ENCODE peak calls at places on chromosomes 6 and 20, in five cellular contexts. One of them, this sample, is unnamed.
A peak's percentile ranks its signal among the peaks of the same experiment; 100 is the strongest.

GRCh38 chr20:39897781-39898466 is 791.1 kb downstream of the MAFB start:
- DNase-seq in mesenchymal stem cell: peak; percentile 66
- DNase-seq in IMR-90: no peak
- DNase-seq in H9: no peak
- DNase-seq in H1: no peak
- DNase-seq in this sample: no peak

GRCh38 chr6:104357928-104358327 is 501.8 kb downstream of the HACE1 start:
- DNase-seq in mesenchymal stem cell: no peak
- DNase-seq in IMR-90: no peak
- DNase-seq in H9: no peak
- DNase-seq in H1: no peak
- DNase-seq in this sample: no peak

GRCh38 chr20:24798930-24799705 is 150.0 kb upstream of the CST7 start:
- DNase-seq in mesenchymal stem cell: peak; percentile 67
- DNase-seq in IMR-90: no peak
- DNase-seq in H9: no peak
- DNase-seq in H1: no peak
- DNase-seq in this sample: no peak

GRCh38 chr6:26223677-26224546 is 136.7 kb downstream of the HFE start:
- DNase-seq in mesenchymal stem cell: peak; percentile 98
- DNase-seq in IMR-90: peak; percentile 97
- DNase-seq in H9: peak; percentile 55
- DNase-seq in H1: no peak
- DNase-seq in this sample: peak; percentile 74

GRCh38 chr6:110493253-110493800 is 16.9 kb upstream of the SLC22A16 start:
- DNase-seq in mesenchymal stem cell: no peak
- DNase-seq in IMR-90: no peak
- DNase-seq in H9: no peak
- DNase-seq in H1: no peak
- DNase-seq in this sample: no peak

GRCh38 chr6:134381926-134382325 is 64.0 kb upstream of the SGK1 start:
- DNase-seq in mesenchymal stem cell: no peak
- DNase-seq in IMR-90: no peak
- DNase-seq in H9: no peak
- DNase-seq in H1: no peak
- DNase-seq in this sample: no peak

GRCh38 chr6:7721654-7722053 is 4.2 kb upstream of the BMP6 start:
- DNase-seq in mesenchymal stem cell: peak; percentile 23
- DNase-seq in IMR-90: peak; percentile 41
- DNase-seq in H9: no peak
- DNase-seq in H1: no peak
- DNase-seq in this sample: no peak

GRCh38 chr6:31963921-31964320 is 4.9 kb downstream of the SKIC2 start:
- DNase-seq in mesenchymal stem cell: no peak
- DNase-seq in IMR-90: no peak
- DNase-seq in H9: no peak
- DNase-seq in H1: no peak
- DNase-seq in this sample: no peak

GRCh38 chr20:48015136-48015925 is 230.1 kb upstream of the SULF2 start:
- DNase-seq in mesenchymal stem cell: no peak
- DNase-seq in IMR-90: peak; percentile 15
- DNase-seq in H9: no peak
- DNase-seq in H1: no peak
- DNase-seq in this sample: no peak

GRCh38 chr20:44396369-44396768 is 40.9 kb downstream of the HNF4A start:
- DNase-seq in mesenchymal stem cell: no peak
- DNase-seq in IMR-90: no peak
- DNase-seq in H9: no peak
- DNase-seq in H1: no peak
- DNase-seq in this sample: no peak

GRCh38 chr6:168916576-168917207 is 337.0 kb downstream of the THBS2 start:
- DNase-seq in mesenchymal stem cell: no peak
- DNase-seq in IMR-90: no peak
- DNase-seq in H9: no peak
- DNase-seq in H1: no peak
- DNase-seq in this sample: no peak

GRCh38 chr20:44695295-44696230 is 19.6 kb upstream of the CCN5 start:
- DNase-seq in mesenchymal stem cell: peak; percentile 84
- DNase-seq in IMR-90: peak; percentile 85
- DNase-seq in H9: no peak
- DNase-seq in H1: no peak
- DNase-seq in this sample: no peak

GRCh38 chr20:35111141-35111888 is 18.7 kb upstream of the TRPC4AP start:
- DNase-seq in mesenchymal stem cell: peak; percentile 76
- DNase-seq in IMR-90: peak; percentile 87
- DNase-seq in H9: no peak
- DNase-seq in H1: no peak
- DNase-seq in this sample: no peak

GRCh38 chr6:135096403-135097130 is 41.9 kb upstream of the HBS1L start:
- DNase-seq in mesenchymal stem cell: no peak
- DNase-seq in IMR-90: no peak
- DNase-seq in H9: no peak
- DNase-seq in H1: no peak
- DNase-seq in this sample: no peak

GRCh38 chr20:34862724-34863123 is 9.9 kb downstream of the GGT7 start:
- DNase-seq in mesenchymal stem cell: no peak
- DNase-seq in IMR-90: no peak
- DNase-seq in H9: no peak
- DNase-seq in H1: no peak
- DNase-seq in this sample: no peak

GRCh38 chr6:45625191-45625664 is 247.5 kb upstream of the SUPT3H start:
- DNase-seq in mesenchymal stem cell: peak; percentile 72
- DNase-seq in IMR-90: peak; percentile 85
- DNase-seq in H9: no peak
- DNase-seq in H1: peak; percentile 17
- DNase-seq in this sample: no peak

GRCh38 chr20:2804041-2804828 is 3.8 kb upstream of the CPXM1 start:
- DNase-seq in mesenchymal stem cell: no peak
- DNase-seq in IMR-90: no peak
- DNase-seq in H9: no peak
- DNase-seq in H1: no peak
- DNase-seq in this sample: no peak

GRCh38 chr6:137218473-137218916 is 690 bp downstream of the IFNGR1 start:
- DNase-seq in mesenchymal stem cell: peak; percentile 92
- DNase-seq in IMR-90: peak; percentile 52
- DNase-seq in H9: no peak
- DNase-seq in H1: no peak
- DNase-seq in this sample: peak; percentile 2

GRCh38 chr6:16248271-16248670 is 9.9 kb downstream of the GMPR start:
- DNase-seq in mesenchymal stem cell: no peak
- DNase-seq in IMR-90: no peak
- DNase-seq in H9: no peak
- DNase-seq in H1: no peak
- DNase-seq in this sample: no peak

GRCh38 chr6:46340246-46340645 is 151.0 kb downstream of the RCAN2 start:
- DNase-seq in mesenchymal stem cell: no peak
- DNase-seq in IMR-90: no peak
- DNase-seq in H9: no peak
- DNase-seq in H1: no peak
- DNase-seq in this sample: no peak

GRCh38 chr6:158506577-158506976 is 53.3 kb upstream of the TMEM181 start:
- DNase-seq in mesenchymal stem cell: peak; percentile 22
- DNase-seq in IMR-90: peak; percentile 7
- DNase-seq in H9: peak; percentile 91
- DNase-seq in H1: peak; percentile 74
- DNase-seq in this sample: peak; percentile 32

GRCh38 chr6:163496205-163496604 is 81.7 kb downstream of the QKI start:
- DNase-seq in mesenchymal stem cell: no peak
- DNase-seq in IMR-90: no peak
- DNase-seq in H9: no peak
- DNase-seq in H1: no peak
- DNase-seq in this sample: no peak

GRCh38 chr6:112990971-112991370 is 643.8 kb downstream of the RFPL4B start:
- DNase-seq in mesenchymal stem cell: peak; percentile 21
- DNase-seq in IMR-90: peak; percentile 44
- DNase-seq in H9: no peak
- DNase-seq in H1: no peak
- DNase-seq in this sample: no peak

GRCh38 chr6:26044140-26045045 is 42.8 kb upstream of the HFE start:
- DNase-seq in mesenchymal stem cell: no peak
- DNase-seq in IMR-90: peak; percentile 20
- DNase-seq in H9: no peak
- DNase-seq in H1: no peak
- DNase-seq in this sample: no peak

GRCh38 chr20:37263686-37264085 is 2.1 kb upstream of the GHRH start:
- DNase-seq in mesenchymal stem cell: no peak
- DNase-seq in IMR-90: no peak
- DNase-seq in H9: no peak
- DNase-seq in H1: no peak
- DNase-seq in this sample: no peak

GRCh38 chr20:31707994-31708744 is 14.5 kb downstream of the BCL2L1 start:
- DNase-seq in mesenchymal stem cell: no peak
- DNase-seq in IMR-90: no peak
- DNase-seq in H9: peak; percentile 58
- DNase-seq in H1: peak; percentile 62
- DNase-seq in this sample: no peak

GRCh38 chr20:4076671-4077070 is 61.3 kb upstream of the RNF24 start:
- DNase-seq in mesenchymal stem cell: peak; percentile 90
- DNase-seq in IMR-90: peak; percentile 95
- DNase-seq in H9: no peak
- DNase-seq in H1: no peak
- DNase-seq in this sample: no peak

GRCh38 chr20:41017448-41018042 is 11.1 kb upstream of the TOP1 start:
- DNase-seq in mesenchymal stem cell: no peak
- DNase-seq in IMR-90: no peak
- DNase-seq in H9: no peak
- DNase-seq in H1: no peak
- DNase-seq in this sample: no peak
- H2BK5ac ChIP-seq in mesenchymal stem cell: no peak overlapping the region
- H2BK5ac ChIP-seq in IMR-90: no peak overlapping the region
- H2BK5ac ChIP-seq in H9: no peak overlapping the region
- H2BK5ac ChIP-seq in H1: no peak overlapping the region
- H2BK5ac ChIP-seq in this sample: no peak overlapping the region

DNA sequence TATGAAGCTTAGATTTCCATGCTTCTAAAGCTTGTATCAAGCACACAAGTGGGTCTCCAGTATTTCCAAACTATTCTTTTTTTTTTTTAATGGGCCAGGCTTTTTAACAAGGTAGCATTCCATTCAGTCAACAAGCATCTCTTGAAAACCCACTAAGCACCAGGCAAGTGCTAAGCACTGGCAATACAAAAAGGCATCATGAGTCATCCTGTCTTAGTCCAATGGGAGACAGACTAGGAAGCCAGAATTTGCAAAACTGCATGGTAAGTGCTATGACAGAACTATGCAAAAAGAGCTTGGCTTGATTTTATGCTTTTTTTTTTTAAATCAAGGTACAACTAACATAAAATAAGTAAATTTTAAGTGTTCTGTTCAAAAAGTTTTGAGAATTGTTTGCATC is 109.3 kb upstream of the DST start:
- DNase-seq in mesenchymal stem cell: peak; percentile 67
- DNase-seq in IMR-90: peak; percentile 77
- DNase-seq in H9: no peak
- DNase-seq in H1: no peak
- DNase-seq in this sample: no peak
- H4K91ac ChIP-seq in mesenchymal stem cell: no peak overlapping the region
- H4K91ac ChIP-seq in IMR-90: no peak overlapping the region
- H4K91ac ChIP-seq in H9: no peak overlapping the region
- H4K91ac ChIP-seq in H1: no peak overlapping the region
- H4K91ac ChIP-seq in this sample: no peak overlapping the region

GRCh38 chr6:160227769-160228161 is 30.9 kb downstream of the SLC22A2 start:
- DNase-seq in mesenchymal stem cell: no peak
- DNase-seq in IMR-90: no peak
- DNase-seq in H9: no peak
- DNase-seq in H1: no peak
- DNase-seq in this sample: no peak
- H2BK5ac ChIP-seq in mesenchymal stem cell: no peak overlapping the region
- H2BK5ac ChIP-seq in IMR-90: no peak overlapping the region
- H2BK5ac ChIP-seq in H9: no peak overlapping the region
- H2BK5ac ChIP-seq in H1: peak overlapping the region; percentile 76
- H2BK5ac ChIP-seq in this sample: no peak overlapping the region

GRCh38 chr20:50266293-50267040 is 75.8 kb downstream of the CEBPB start:
- DNase-seq in mesenchymal stem cell: no peak
- DNase-seq in IMR-90: no peak
- DNase-seq in H9: no peak
- DNase-seq in H1: no peak
- DNase-seq in this sample: no peak

GRCh38 chr20:50267866-50268219 is 77.2 kb downstream of the CEBPB start:
- DNase-seq in mesenchymal stem cell: no peak
- DNase-seq in IMR-90: no peak
- DNase-seq in H9: no peak
- DNase-seq in H1: no peak
- DNase-seq in this sample: no peak

GRCh38 chr20:50265245-50265946 is 74.8 kb downstream of the CEBPB start:
- DNase-seq in mesenchymal stem cell: no peak
- DNase-seq in IMR-90: no peak
- DNase-seq in H9: no peak
- DNase-seq in H1: no peak
- DNase-seq in this sample: no peak

GRCh38 chr20:50269111-50270033 is 78.7 kb downstream of the CEBPB start:
- DNase-seq in mesenchymal stem cell: no peak
- DNase-seq in IMR-90: no peak
- DNase-seq in H9: no peak
- DNase-seq in H1: no peak
- DNase-seq in this sample: no peak

GRCh38 chr20:50267041-50267865 is 76.6 kb downstream of the CEBPB start:
- DNase-seq in mesenchymal stem cell: no peak
- DNase-seq in IMR-90: peak; percentile 36
- DNase-seq in H9: peak; percentile 64
- DNase-seq in H1: peak; percentile 72
- DNase-seq in this sample: no peak
- H4K91ac ChIP-seq in mesenchymal stem cell: no peak overlapping the region
- H4K91ac ChIP-seq in IMR-90: no peak overlapping the region
- H4K91ac ChIP-seq in H9: no peak overlapping the region
- H4K91ac ChIP-seq in H1: peak overlapping the region; percentile 10
- H4K91ac ChIP-seq in this sample: no peak overlapping the region

GRCh38 chr20:23245553-23246128 is 105.0 kb upstream of the NXT1 start:
- DNase-seq in mesenchymal stem cell: peak; percentile 65
- DNase-seq in IMR-90: peak; percentile 33
- DNase-seq in H9: peak; percentile 78
- DNase-seq in H1: peak; percentile 66
- DNase-seq in this sample: no peak
- H2BK5ac ChIP-seq in mesenchymal stem cell: no peak overlapping the region
- H2BK5ac ChIP-seq in IMR-90: no peak overlapping the region
- H2BK5ac ChIP-seq in H9: no peak overlapping the region
- H2BK5ac ChIP-seq in H1: no peak overlapping the region
- H2BK5ac ChIP-seq in this sample: no peak overlapping the region

DNA sequence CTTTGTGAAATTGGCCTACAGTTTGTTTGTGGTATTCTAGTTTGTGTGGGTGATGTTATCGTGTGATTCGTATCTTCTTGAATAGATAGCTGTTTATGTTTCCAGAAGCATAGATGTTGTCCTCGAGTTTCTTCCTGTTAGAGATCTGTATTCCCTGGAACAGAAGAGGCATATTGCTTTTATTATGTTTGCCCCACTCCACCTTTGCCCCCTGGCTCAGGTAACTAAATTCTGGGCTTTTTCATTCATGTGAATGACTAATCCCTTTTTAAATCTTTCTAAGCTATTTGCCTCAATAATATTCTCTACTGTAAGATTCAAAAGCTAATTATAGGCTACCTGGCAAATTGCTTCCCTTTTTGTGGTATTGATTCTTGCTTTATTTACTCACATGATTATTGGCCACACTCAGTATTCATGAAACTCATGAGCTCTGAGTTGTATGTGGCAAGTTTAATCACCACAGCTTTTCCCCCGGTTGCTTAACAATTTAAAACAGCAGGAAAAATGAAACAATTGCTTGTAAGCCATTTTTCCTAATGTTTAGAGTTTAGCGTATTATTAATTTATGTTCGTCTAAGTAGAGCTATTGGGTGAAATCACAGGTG is 12.6 kb downstream of the RNF217 start:
- DNase-seq in mesenchymal stem cell: no peak
- DNase-seq in IMR-90: no peak
- DNase-seq in H9: no peak
- DNase-seq in H1: no peak
- DNase-seq in this sample: no peak
- H4K91ac ChIP-seq in mesenchymal stem cell: no peak overlapping the region
- H4K91ac ChIP-seq in IMR-90: no peak overlapping the region
- H4K91ac ChIP-seq in H9: no peak overlapping the region
- H4K91ac ChIP-seq in H1: no peak overlapping the region
- H4K91ac ChIP-seq in this sample: no peak overlapping the region

This sample was measured in neuronal stem cell.